ENCODE peak calls at places on chromosomes 2 and 18, in seven cellular contexts. One of them, this sample, is unnamed.

GRCh38 chr2:167425113-167425512 is 536.8 kb downstream of the XIRP2 start:
- DNase-seq in coronary artery: no peak
- DNase-seq in left lung: no peak
- DNase-seq in fibroblast of lung: no peak
- DNase-seq in thyroid gland: no peak
- DNase-seq in brain microvascular endothelial cell: no peak
- DNase-seq in progenitor cell of endocrine pancreas: no peak
- DNase-seq in this sample: no peak

GRCh38 chr2:37323176-37323575 is 1.5 kb downstream of the PRKD3 start:
- DNase-seq in coronary artery: no peak
- DNase-seq in left lung: no peak
- DNase-seq in fibroblast of lung: peak
- DNase-seq in thyroid gland: no peak
- DNase-seq in brain microvascular endothelial cell: no peak
- DNase-seq in progenitor cell of endocrine pancreas: no peak
- DNase-seq in this sample: no peak

GRCh38 chr18:48446582-48447225 is 37.5 kb upstream of the ZBTB7C start:
- DNase-seq in coronary artery: peak
- DNase-seq in left lung: peak
- DNase-seq in fibroblast of lung: peak
- DNase-seq in thyroid gland: peak
- DNase-seq in brain microvascular endothelial cell: peak
- DNase-seq in progenitor cell of endocrine pancreas: peak
- DNase-seq in this sample: peak

GRCh38 chr2:214310319-214310718 is 100.5 kb upstream of the VWC2L start:
- DNase-seq in coronary artery: no peak
- DNase-seq in left lung: no peak
- DNase-seq in fibroblast of lung: no peak
- DNase-seq in thyroid gland: no peak
- DNase-seq in brain microvascular endothelial cell: no peak
- DNase-seq in progenitor cell of endocrine pancreas: no peak
- DNase-seq in this sample: no peak

GRCh38 chr18:13496691-13497281 is 229.6 kb downstream of the FAM210A start:
- DNase-seq in coronary artery: no peak
- DNase-seq in left lung: no peak
- DNase-seq in fibroblast of lung: peak
- DNase-seq in thyroid gland: no peak
- DNase-seq in brain microvascular endothelial cell: no peak
- DNase-seq in progenitor cell of endocrine pancreas: no peak
- DNase-seq in this sample: no peak

GRCh38 chr2:145481334-145481922 is 961.5 kb upstream of the ZEB2 start:
- DNase-seq in coronary artery: no peak
- DNase-seq in left lung: no peak
- DNase-seq in fibroblast of lung: no peak
- DNase-seq in thyroid gland: no peak
- DNase-seq in brain microvascular endothelial cell: no peak
- DNase-seq in progenitor cell of endocrine pancreas: no peak
- DNase-seq in this sample: no peak

GRCh38 chr2:25606892-25607291 is 66.5 kb downstream of the DTNB start:
- DNase-seq in coronary artery: no peak
- DNase-seq in left lung: no peak
- DNase-seq in fibroblast of lung: peak
- DNase-seq in thyroid gland: no peak
- DNase-seq in brain microvascular endothelial cell: no peak
- DNase-seq in progenitor cell of endocrine pancreas: no peak
- DNase-seq in this sample: no peak

GRCh38 chr2:37283207-37283606 is 41.4 kb downstream of the PRKD3 start:
- DNase-seq in coronary artery: no peak
- DNase-seq in left lung: no peak
- DNase-seq in fibroblast of lung: peak
- DNase-seq in thyroid gland: no peak
- DNase-seq in brain microvascular endothelial cell: peak
- DNase-seq in progenitor cell of endocrine pancreas: no peak
- DNase-seq in this sample: no peak

GRCh38 chr2:177842243-177842642 is 230.3 kb downstream of the PDE11A start:
- DNase-seq in coronary artery: no peak
- DNase-seq in left lung: no peak
- DNase-seq in fibroblast of lung: no peak
- DNase-seq in thyroid gland: no peak
- DNase-seq in brain microvascular endothelial cell: no peak
- DNase-seq in progenitor cell of endocrine pancreas: no peak
- DNase-seq in this sample: no peak

GRCh38 chr2:38581193-38582147 is 21.3 kb downstream of the HNRNPLL start:
- DNase-seq in coronary artery: no peak
- DNase-seq in left lung: peak
- DNase-seq in fibroblast of lung: peak
- DNase-seq in thyroid gland: peak
- DNase-seq in brain microvascular endothelial cell: no peak
- DNase-seq in progenitor cell of endocrine pancreas: no peak
- DNase-seq in this sample: no peak

GRCh38 chr2:151845481-151845880 is 17.3 kb upstream of the ARL5A start:
- DNase-seq in coronary artery: no peak
- DNase-seq in left lung: no peak
- DNase-seq in fibroblast of lung: no peak
- DNase-seq in thyroid gland: no peak
- DNase-seq in brain microvascular endothelial cell: no peak
- DNase-seq in progenitor cell of endocrine pancreas: no peak
- DNase-seq in this sample: no peak

GRCh38 chr2:139917723-139918384 is 1137.7 kb upstream of the NXPH2 start:
- DNase-seq in coronary artery: no peak
- DNase-seq in left lung: no peak
- DNase-seq in fibroblast of lung: peak
- DNase-seq in thyroid gland: no peak
- DNase-seq in brain microvascular endothelial cell: no peak
- DNase-seq in progenitor cell of endocrine pancreas: no peak
- DNase-seq in this sample: no peak

GRCh38 chr2:236375973-236376476 is 111.8 kb upstream of the ASB18 start:
- DNase-seq in coronary artery: no peak
- DNase-seq in left lung: no peak
- DNase-seq in fibroblast of lung: no peak
- DNase-seq in thyroid gland: no peak
- DNase-seq in brain microvascular endothelial cell: no peak
- DNase-seq in progenitor cell of endocrine pancreas: no peak
- DNase-seq in this sample: no peak

GRCh38 chr2:37083873-37084792 is at the start of the genes GPATCH11 and HEATR5B:
- DNase-seq in coronary artery: peak
- DNase-seq in left lung: peak
- DNase-seq in fibroblast of lung: peak
- DNase-seq in thyroid gland: peak
- DNase-seq in brain microvascular endothelial cell: peak
- DNase-seq in progenitor cell of endocrine pancreas: peak
- DNase-seq in this sample: peak

GRCh38 chr2:76478636-76479035 is 767.9 kb upstream of the GCFC2 start:
- DNase-seq in coronary artery: no peak
- DNase-seq in left lung: no peak
- DNase-seq in fibroblast of lung: no peak
- DNase-seq in thyroid gland: no peak
- DNase-seq in brain microvascular endothelial cell: no peak
- DNase-seq in progenitor cell of endocrine pancreas: no peak
- DNase-seq in this sample: no peak

GRCh38 chr18:79750980-79751571 is 46.7 kb upstream of the KCNG2 start:
- DNase-seq in coronary artery: no peak
- DNase-seq in left lung: peak
- DNase-seq in fibroblast of lung: no peak
- DNase-seq in thyroid gland: peak
- DNase-seq in brain microvascular endothelial cell: no peak
- DNase-seq in progenitor cell of endocrine pancreas: no peak
- DNase-seq in this sample: no peak

GRCh38 chr2:48961009-48961408 is 193.3 kb downstream of the FSHR start:
- DNase-seq in coronary artery: no peak
- DNase-seq in left lung: no peak
- DNase-seq in fibroblast of lung: no peak
- DNase-seq in thyroid gland: no peak
- DNase-seq in brain microvascular endothelial cell: no peak
- DNase-seq in progenitor cell of endocrine pancreas: no peak
- DNase-seq in this sample: no peak

GRCh38 chr18:63762518-63762917 is 12.7 kb upstream of the SERPINB7 start:
- DNase-seq in coronary artery: no peak
- DNase-seq in left lung: no peak
- DNase-seq in fibroblast of lung: peak
- DNase-seq in thyroid gland: no peak
- DNase-seq in brain microvascular endothelial cell: peak
- DNase-seq in progenitor cell of endocrine pancreas: no peak
- DNase-seq in this sample: no peak

GRCh38 chr2:42771546-42772153 is 7.7 kb upstream of the OXER1 start:
- DNase-seq in coronary artery: no peak
- DNase-seq in left lung: no peak
- DNase-seq in fibroblast of lung: no peak
- DNase-seq in thyroid gland: no peak
- DNase-seq in brain microvascular endothelial cell: no peak
- DNase-seq in progenitor cell of endocrine pancreas: no peak
- DNase-seq in this sample: no peak

GRCh38 chr18:63936156-63936931 is 12.8 kb upstream of the HMSD start:
- DNase-seq in coronary artery: peak
- DNase-seq in left lung: peak
- DNase-seq in fibroblast of lung: peak
- DNase-seq in thyroid gland: peak
- DNase-seq in brain microvascular endothelial cell: peak
- DNase-seq in progenitor cell of endocrine pancreas: peak
- DNase-seq in this sample: peak

GRCh38 chr18:61893971-61894750 is 1.4 kb upstream of the RNF152 start:
- DNase-seq in coronary artery: peak
- DNase-seq in left lung: peak
- DNase-seq in fibroblast of lung: peak
- DNase-seq in thyroid gland: peak
- DNase-seq in brain microvascular endothelial cell: peak
- DNase-seq in progenitor cell of endocrine pancreas: peak
- DNase-seq in this sample: peak
- TF ChIP-seq CTCF in coronary artery: no peak
- TF ChIP-seq CTCF in left lung: no peak
- TF ChIP-seq CTCF in fibroblast of lung: peak
- TF ChIP-seq CTCF in thyroid gland: peak
- TF ChIP-seq CTCF in brain microvascular endothelial cell: peak
- TF ChIP-seq CTCF in progenitor cell of endocrine pancreas: peak
- TF ChIP-seq CTCF in this sample: no peak

GRCh38 chr2:198966269-198966668 is 491.5 kb downstream of the SATB2 start:
- DNase-seq in coronary artery: no peak
- DNase-seq in left lung: no peak
- DNase-seq in fibroblast of lung: no peak
- DNase-seq in thyroid gland: no peak
- DNase-seq in brain microvascular endothelial cell: no peak
- DNase-seq in progenitor cell of endocrine pancreas: no peak
- DNase-seq in this sample: no peak

GRCh38 chr2:198957183-198957582 is 500.6 kb downstream of the SATB2 start:
- DNase-seq in coronary artery: no peak
- DNase-seq in left lung: no peak
- DNase-seq in fibroblast of lung: peak
- DNase-seq in thyroid gland: no peak
- DNase-seq in brain microvascular endothelial cell: no peak
- DNase-seq in progenitor cell of endocrine pancreas: no peak
- DNase-seq in this sample: no peak

DNA sequence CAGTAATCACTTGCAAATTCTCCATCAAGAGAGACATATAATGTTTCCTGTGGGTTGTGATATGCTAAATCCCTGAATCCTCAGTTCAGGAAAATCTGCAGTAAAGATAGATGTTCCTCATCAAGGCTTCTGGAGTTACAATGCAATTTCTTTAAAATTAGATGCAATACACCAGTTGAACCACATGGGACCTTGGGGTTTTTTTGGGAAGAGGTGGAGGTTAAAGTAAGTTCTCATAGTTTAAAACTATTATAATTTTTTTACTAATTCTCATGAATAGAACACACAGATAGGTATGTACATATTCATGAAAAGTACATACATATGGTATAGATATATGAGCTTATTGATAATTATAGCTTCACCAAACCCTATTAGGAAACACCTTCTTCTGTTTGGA is 496.2 kb downstream of the SATB2 start:
- DNase-seq in coronary artery: no peak
- DNase-seq in left lung: no peak
- DNase-seq in fibroblast of lung: no peak
- DNase-seq in thyroid gland: no peak
- DNase-seq in brain microvascular endothelial cell: no peak
- DNase-seq in progenitor cell of endocrine pancreas: no peak
- DNase-seq in this sample: no peak
- TF ChIP-seq CTCF in coronary artery: no peak
- TF ChIP-seq CTCF in left lung: no peak
- TF ChIP-seq CTCF in fibroblast of lung: no peak
- TF ChIP-seq CTCF in thyroid gland: no peak
- TF ChIP-seq CTCF in brain microvascular endothelial cell: no peak
- TF ChIP-seq CTCF in progenitor cell of endocrine pancreas: peak
- TF ChIP-seq CTCF in this sample: no peak

DNA sequence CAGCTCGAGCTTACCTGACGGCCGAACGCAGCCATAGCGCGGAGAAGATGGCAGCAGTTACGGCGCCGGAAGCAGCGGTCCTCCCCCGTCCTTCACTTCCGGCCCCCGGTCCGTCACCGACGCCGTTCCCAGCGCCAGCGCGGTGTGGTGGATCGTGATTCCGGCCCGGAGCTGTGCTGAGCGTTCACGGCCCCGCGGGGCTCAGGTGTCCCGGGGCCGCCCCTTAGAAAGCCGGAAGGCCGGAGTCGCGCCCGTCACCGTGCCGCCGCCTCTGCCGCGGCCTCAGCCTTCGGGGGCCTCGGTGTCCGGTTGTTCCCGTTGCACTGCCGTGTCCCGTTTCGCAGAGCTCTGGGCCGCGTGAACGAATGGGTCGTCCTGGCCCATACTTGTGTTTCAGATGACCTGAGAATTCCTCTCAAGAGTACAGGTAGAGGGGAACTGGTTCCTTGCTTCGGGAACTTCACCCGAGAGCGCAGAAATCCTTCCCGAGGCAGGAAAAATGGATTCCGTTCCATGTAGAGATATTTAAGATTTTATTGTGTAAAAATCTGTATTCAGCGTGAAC is at the start of gene MTERF4:
- DNase-seq in coronary artery: peak
- DNase-seq in left lung: peak
- DNase-seq in fibroblast of lung: peak
- DNase-seq in thyroid gland: peak
- DNase-seq in brain microvascular endothelial cell: peak
- DNase-seq in progenitor cell of endocrine pancreas: peak
- DNase-seq in this sample: peak
- TF ChIP-seq CTCF in coronary artery: no peak
- TF ChIP-seq CTCF in left lung: no peak
- TF ChIP-seq CTCF in fibroblast of lung: no peak
- TF ChIP-seq CTCF in thyroid gland: no peak
- TF ChIP-seq CTCF in brain microvascular endothelial cell: no peak
- TF ChIP-seq CTCF in progenitor cell of endocrine pancreas: no peak
- TF ChIP-seq CTCF in this sample: no peak

GRCh38 chr2:181585732-181586131 is 71.2 kb downstream of the CERKL start:
- DNase-seq in coronary artery: no peak
- DNase-seq in left lung: no peak
- DNase-seq in fibroblast of lung: no peak
- DNase-seq in thyroid gland: no peak
- DNase-seq in brain microvascular endothelial cell: no peak
- DNase-seq in progenitor cell of endocrine pancreas: no peak
- DNase-seq in this sample: no peak

GRCh38 chr2:181576431-181576830 is 80.5 kb downstream of the CERKL start:
- DNase-seq in coronary artery: no peak
- DNase-seq in left lung: no peak
- DNase-seq in fibroblast of lung: no peak
- DNase-seq in thyroid gland: no peak
- DNase-seq in brain microvascular endothelial cell: no peak
- DNase-seq in progenitor cell of endocrine pancreas: no peak
- DNase-seq in this sample: no peak

GRCh38 chr2:181586569-181587076 is 70.3 kb downstream of the CERKL start:
- DNase-seq in coronary artery: no peak
- DNase-seq in left lung: no peak
- DNase-seq in fibroblast of lung: peak
- DNase-seq in thyroid gland: no peak
- DNase-seq in brain microvascular endothelial cell: no peak
- DNase-seq in progenitor cell of endocrine pancreas: no peak
- DNase-seq in this sample: no peak

GRCh38 chr2:181578829-181579228 is 78.1 kb downstream of the CERKL start:
- DNase-seq in coronary artery: no peak
- DNase-seq in left lung: no peak
- DNase-seq in fibroblast of lung: no peak
- DNase-seq in thyroid gland: no peak
- DNase-seq in brain microvascular endothelial cell: no peak
- DNase-seq in progenitor cell of endocrine pancreas: no peak
- DNase-seq in this sample: no peak

GRCh38 chr2:181581534-181581933 is 75.4 kb downstream of the CERKL start:
- DNase-seq in coronary artery: no peak
- DNase-seq in left lung: no peak
- DNase-seq in fibroblast of lung: no peak
- DNase-seq in thyroid gland: no peak
- DNase-seq in brain microvascular endothelial cell: no peak
- DNase-seq in progenitor cell of endocrine pancreas: no peak
- DNase-seq in this sample: no peak
- TF ChIP-seq CTCF in coronary artery: no peak
- TF ChIP-seq CTCF in left lung: no peak
- TF ChIP-seq CTCF in fibroblast of lung: no peak
- TF ChIP-seq CTCF in thyroid gland: no peak
- TF ChIP-seq CTCF in brain microvascular endothelial cell: peak
- TF ChIP-seq CTCF in progenitor cell of endocrine pancreas: peak
- TF ChIP-seq CTCF in this sample: no peak